ENCODE peak calls at places on chromosome 19, in five cellular contexts. J is mesothelial cell of epicardium, M is COR-L47, E is NCI-H774, X is frontal cortex. O is an unnamed sample.

GRCh38 chr19:12668937-12669271 is 2.3 kb downstream of the WDR83 start:
- DNase-seq in J (no peak), M (no peak), E (no peak), X (no peak), O (no peak)

GRCh38 chr19:34287676-34288140 is 33.4 kb downstream of the GARRE1 start:
- DNase-seq in J (no peak), M (no peak), E (no peak), X (no peak), O (no peak)

GRCh38 chr19:6065685-6066365 is 44.5 kb downstream of the RFX2 start:
- DNase-seq in J (no peak), M (peak), E (peak), X (no peak), O (no peak)

GRCh38 chr19:12948597-12949362 is 3.1 kb downstream of the RAD23A start:
- DNase-seq in J (no peak), M (no peak), E (no peak), X (no peak), O (no peak)

GRCh38 chr19:39405930-39406655 is 554 bp upstream of the ZFP36 start:
- DNase-seq in J (no peak), M (no peak), E (no peak), X (no peak), O (no peak)

GRCh38 chr19:9881720-9882119 is 46.6 kb downstream of the PIN1 start:
- DNase-seq in J (no peak), M (no peak), E (no peak), X (no peak), O (no peak)

GRCh38 chr19:49427855-49428546 is 2.8 kb downstream of the GFY start:
- DNase-seq in J (no peak), M (no peak), E (no peak), X (no peak), O (no peak)

GRCh38 chr19:616732-617526 is 16.4 kb downstream of the POLRMT start:
- DNase-seq in J (no peak), M (no peak), E (no peak), X (no peak), O (no peak)

GRCh38 chr19:18520848-18521691 is 800 bp downstream of the ELL start:
- DNase-seq in J (no peak), M (no peak), E (no peak), X (no peak), O (no peak)

GRCh38 chr19:51366999-51367564 is 894 bp upstream of the ETFB start:
- DNase-seq in J (no peak), M (no peak), E (no peak), X (no peak), O (no peak)

GRCh38 chr19:32802840-32803239 is 66.7 kb downstream of the SLC7A9 start:
- DNase-seq in J (no peak), M (no peak), E (no peak), X (no peak), O (no peak)

GRCh38 chr19:38204096-38204495 is 19.9 kb downstream of the DPF1 start:
- DNase-seq in J (no peak), M (peak), E (peak), X (no peak), O (no peak)

GRCh38 chr19:1205114-1206062 is at the start of gene STK11:
- DNase-seq in J (peak), M (peak), E (peak), X (peak), O (peak)

GRCh38 chr19:55703790-55704215 is 28.8 kb downstream of the EPN1 start:
- DNase-seq in J (no peak), M (no peak), E (no peak), X (no peak), O (no peak)

GRCh38 chr19:28633223-28634030 is 579.5 kb downstream of the UQCRFS1 start:
- DNase-seq in J (no peak), M (peak), E (peak), X (no peak), O (peak)

GRCh38 chr19:47239610-47240296 is 8.8 kb upstream of the BBC3 start:
- DNase-seq in J (no peak), M (peak), E (peak), X (peak), O (peak)

GRCh38 chr19:1856345-1856697 is 7.1 kb downstream of the KLF16 start:
- DNase-seq in J (no peak), M (no peak), E (no peak), X (no peak), O (no peak)

GRCh38 chr19:2552859-2553258 is 76.9 kb downstream of the GADD45B start:
- DNase-seq in J (no peak), M (no peak), E (no peak), X (no peak), O (no peak)

GRCh38 chr19:35545855-35546381 is 492 bp downstream of the TMEM147 start:
- DNase-seq in J (no peak), M (peak), E (no peak), X (peak), O (no peak)

GRCh38 chr19:31693131-31693700 is 344.0 kb upstream of the TSHZ3 start:
- DNase-seq in J (no peak), M (no peak), E (no peak), X (no peak), O (no peak)

GRCh38 chr19:19540707-19541515 is 2.8 kb downstream of the CILP2 start:
- DNase-seq in J (no peak), M (no peak), E (no peak), X (peak), O (no peak)

GRCh38 chr19:29840066-29840950 is 28.5 kb downstream of the CCNE1 start:
- DNase-seq in J (no peak), M (no peak), E (no peak), X (no peak), O (no peak)

GRCh38 chr19:21569497-21569870 is 64.1 kb downstream of the ZNF429 start:
- DNase-seq in J (no peak), M (no peak), E (peak), X (no peak), O (no peak)

GRCh38 chr19:29528350-29528945 is 2.7 kb downstream of the VSTM2B start:
- DNase-seq in J (peak), M (peak), E (no peak), X (peak), O (peak)

O was measured in D721Med.